ENCODE peak calls at places on chromosomes 1 and 21, in eight cellular contexts. One of them, this sample, is unnamed.

GRCh38 chr21:43681650-43682049 is 22.3 kb downstream of the RRP1B start:
- DNase-seq in memory B cell: no peak
- DNase-seq in GM04503: no peak
- DNase-seq in NCI-H1105 treated with DMSO at 0.1 percent for 48 hours: no peak
- DNase-seq in K562: no peak
- DNase-seq in nephron progenitor cell: no peak
- DNase-seq in Daoy: no peak
- DNase-seq in skeletal muscle cell: no peak
- DNase-seq in this sample: no peak

GRCh38 chr1:151720974-151721787 is at the start of gene RIIAD1:
- DNase-seq in NCI-H1105 treated with DMSO at 0.1 percent for 48 hours: peak; percentile 42
- DNase-seq in skeletal muscle cell: no peak
- DNase-seq in memory B cell: peak; percentile 21
- DNase-seq in K562: peak; percentile 58
- DNase-seq in nephron progenitor cell: peak; percentile 61
- DNase-seq in GM04503: no peak
- DNase-seq in Daoy: peak; percentile 49
- DNase-seq in this sample: no peak

GRCh38 chr1:243254233-243254926 is 701 bp downstream of the CEP170 start:
- DNase-seq in Daoy: peak; percentile 72
- DNase-seq in NCI-H1105 treated with DMSO at 0.1 percent for 48 hours: peak; percentile 43
- DNase-seq in GM04503: peak; percentile 34
- DNase-seq in skeletal muscle cell: no peak
- DNase-seq in K562: peak; percentile 85
- DNase-seq in memory B cell: peak; percentile 18
- DNase-seq in nephron progenitor cell: peak; percentile 61
- DNase-seq in this sample: peak; percentile 13

GRCh38 chr21:37537391-37537996 is 170.9 kb downstream of the DYRK1A start:
- DNase-seq in NCI-H1105 treated with DMSO at 0.1 percent for 48 hours: no peak
- DNase-seq in memory B cell: no peak
- DNase-seq in skeletal muscle cell: no peak
- DNase-seq in K562: no peak
- DNase-seq in GM04503: no peak
- DNase-seq in Daoy: no peak
- DNase-seq in nephron progenitor cell: no peak
- DNase-seq in this sample: no peak

GRCh38 chr1:184627012-184627351 is 127.7 kb downstream of the EDEM3 start:
- DNase-seq in nephron progenitor cell: no peak
- DNase-seq in Daoy: no peak
- DNase-seq in GM04503: no peak
- DNase-seq in memory B cell: no peak
- DNase-seq in skeletal muscle cell: no peak
- DNase-seq in K562: no peak
- DNase-seq in NCI-H1105 treated with DMSO at 0.1 percent for 48 hours: no peak
- DNase-seq in this sample: no peak

GRCh38 chr1:181104042-181104789 is 15.7 kb downstream of the IER5 start:
- DNase-seq in Daoy: no peak
- DNase-seq in memory B cell: no peak
- DNase-seq in NCI-H1105 treated with DMSO at 0.1 percent for 48 hours: no peak
- DNase-seq in nephron progenitor cell: no peak
- DNase-seq in skeletal muscle cell: no peak
- DNase-seq in K562: no peak
- DNase-seq in GM04503: no peak
- DNase-seq in this sample: no peak

GRCh38 chr1:48939828-48940227 is 163.1 kb upstream of the BEND5 start:
- DNase-seq in skeletal muscle cell: no peak
- DNase-seq in NCI-H1105 treated with DMSO at 0.1 percent for 48 hours: no peak
- DNase-seq in K562: no peak
- DNase-seq in GM04503: no peak
- DNase-seq in nephron progenitor cell: no peak
- DNase-seq in Daoy: no peak
- DNase-seq in memory B cell: no peak
- DNase-seq in this sample: no peak

GRCh38 chr1:212466913-212467650 is 34.4 kb downstream of the NENF start:
- DNase-seq in GM04503: no peak
- DNase-seq in NCI-H1105 treated with DMSO at 0.1 percent for 48 hours: no peak
- DNase-seq in Daoy: no peak
- DNase-seq in memory B cell: no peak
- DNase-seq in skeletal muscle cell: no peak
- DNase-seq in nephron progenitor cell: no peak
- DNase-seq in K562: no peak
- DNase-seq in this sample: no peak

GRCh38 chr1:184785529-184785928 is 30.9 kb upstream of the EDEM3 start:
- DNase-seq in Daoy: no peak
- DNase-seq in skeletal muscle cell: no peak
- DNase-seq in NCI-H1105 treated with DMSO at 0.1 percent for 48 hours: no peak
- DNase-seq in nephron progenitor cell: no peak
- DNase-seq in memory B cell: no peak
- DNase-seq in GM04503: no peak
- DNase-seq in K562: no peak
- DNase-seq in this sample: no peak

GRCh38 chr1:26161408-26162219 is 2.7 kb downstream of the FAM110D start:
- DNase-seq in GM04503: no peak
- DNase-seq in NCI-H1105 treated with DMSO at 0.1 percent for 48 hours: peak; percentile 25
- DNase-seq in memory B cell: peak; percentile 17
- DNase-seq in skeletal muscle cell: no peak
- DNase-seq in nephron progenitor cell: peak; percentile 83
- DNase-seq in Daoy: peak; percentile 76
- DNase-seq in K562: peak; percentile 92
- DNase-seq in this sample: no peak

GRCh38 chr1:24725209-24725651 is 20.0 kb upstream of the CLIC4 start:
- DNase-seq in K562: no peak
- DNase-seq in nephron progenitor cell: peak; percentile 34
- DNase-seq in memory B cell: no peak
- DNase-seq in NCI-H1105 treated with DMSO at 0.1 percent for 48 hours: no peak
- DNase-seq in skeletal muscle cell: no peak
- DNase-seq in Daoy: peak; percentile 74
- DNase-seq in GM04503: no peak
- DNase-seq in this sample: no peak

GRCh38 chr1:44661786-44662682 is 12.2 kb downstream of the TMEM53 start:
- DNase-seq in K562: no peak
- DNase-seq in NCI-H1105 treated with DMSO at 0.1 percent for 48 hours: no peak
- DNase-seq in skeletal muscle cell: no peak
- DNase-seq in memory B cell: no peak
- DNase-seq in GM04503: no peak
- DNase-seq in nephron progenitor cell: peak; percentile 64
- DNase-seq in Daoy: no peak
- DNase-seq in this sample: no peak

GRCh38 chr1:220189750-220190347 is 82.4 kb downstream of the RAB3GAP2 start:
- DNase-seq in nephron progenitor cell: no peak
- DNase-seq in GM04503: no peak
- DNase-seq in Daoy: no peak
- DNase-seq in memory B cell: no peak
- DNase-seq in skeletal muscle cell: peak; percentile 1
- DNase-seq in NCI-H1105 treated with DMSO at 0.1 percent for 48 hours: peak; percentile 59
- DNase-seq in K562: peak; percentile 34
- DNase-seq in this sample: no peak

GRCh38 chr1:56477164-56478111 is 101.9 kb downstream of the PLPP3 start:
- DNase-seq in GM04503: no peak
- DNase-seq in skeletal muscle cell: no peak
- DNase-seq in Daoy: peak; percentile 33
- DNase-seq in memory B cell: no peak
- DNase-seq in nephron progenitor cell: peak; percentile 62
- DNase-seq in NCI-H1105 treated with DMSO at 0.1 percent for 48 hours: no peak
- DNase-seq in K562: no peak
- DNase-seq in this sample: no peak

GRCh38 chr1:162165528-162165927 is 96.0 kb downstream of the NOS1AP start:
- DNase-seq in memory B cell: no peak
- DNase-seq in Daoy: no peak
- DNase-seq in NCI-H1105 treated with DMSO at 0.1 percent for 48 hours: peak; percentile 36
- DNase-seq in GM04503: no peak
- DNase-seq in nephron progenitor cell: no peak
- DNase-seq in K562: no peak
- DNase-seq in skeletal muscle cell: no peak
- DNase-seq in this sample: no peak

GRCh38 chr1:51627672-51628071 is 10.8 kb downstream of the OSBPL9 start:
- DNase-seq in skeletal muscle cell: peak; percentile 31
- DNase-seq in memory B cell: no peak
- DNase-seq in GM04503: no peak
- DNase-seq in NCI-H1105 treated with DMSO at 0.1 percent for 48 hours: no peak
- DNase-seq in nephron progenitor cell: no peak
- DNase-seq in Daoy: peak; percentile 38
- DNase-seq in K562: peak; percentile 63
- DNase-seq in this sample: no peak

GRCh38 chr1:153795325-153795837 is 20.2 kb downstream of the SLC27A3 start:
- DNase-seq in nephron progenitor cell: no peak
- DNase-seq in NCI-H1105 treated with DMSO at 0.1 percent for 48 hours: no peak
- DNase-seq in skeletal muscle cell: no peak
- DNase-seq in K562: no peak
- DNase-seq in memory B cell: no peak
- DNase-seq in Daoy: no peak
- DNase-seq in GM04503: no peak
- DNase-seq in this sample: no peak

GRCh38 chr21:46153259-46154154 is 1.9 kb downstream of the FTCD start:
- DNase-seq in GM04503: no peak
- DNase-seq in skeletal muscle cell: no peak
- DNase-seq in memory B cell: no peak
- DNase-seq in nephron progenitor cell: peak; percentile 83
- DNase-seq in K562: peak; percentile 95
- DNase-seq in Daoy: peak; percentile 69
- DNase-seq in NCI-H1105 treated with DMSO at 0.1 percent for 48 hours: no peak
- DNase-seq in this sample: peak; percentile 1

GRCh38 chr1:36160949-36161485 is 5.1 kb downstream of the MAP7D1 start:
- DNase-seq in Daoy: peak; percentile 90
- DNase-seq in skeletal muscle cell: no peak
- DNase-seq in GM04503: no peak
- DNase-seq in K562: peak; percentile 72
- DNase-seq in nephron progenitor cell: peak; percentile 63
- DNase-seq in memory B cell: no peak
- DNase-seq in NCI-H1105 treated with DMSO at 0.1 percent for 48 hours: no peak
- DNase-seq in this sample: no peak

GRCh38 chr1:198520524-198521254 is 19.8 kb downstream of the ATP6V1G3 start:
- DNase-seq in GM04503: no peak
- DNase-seq in Daoy: no peak
- DNase-seq in skeletal muscle cell: no peak
- DNase-seq in memory B cell: no peak
- DNase-seq in NCI-H1105 treated with DMSO at 0.1 percent for 48 hours: no peak
- DNase-seq in K562: no peak
- DNase-seq in nephron progenitor cell: no peak
- DNase-seq in this sample: no peak

GRCh38 chr1:161994153-161994814 is 29.4 kb downstream of the OLFML2B start:
- DNase-seq in Daoy: no peak
- DNase-seq in K562: no peak
- DNase-seq in GM04503: no peak
- DNase-seq in memory B cell: no peak
- DNase-seq in skeletal muscle cell: no peak
- DNase-seq in NCI-H1105 treated with DMSO at 0.1 percent for 48 hours: no peak
- DNase-seq in nephron progenitor cell: no peak
- DNase-seq in this sample: no peak

GRCh38 chr1:205631010-205631726 is 643 bp downstream of the ELK4 start:
- DNase-seq in Daoy: peak; percentile 90
- DNase-seq in NCI-H1105 treated with DMSO at 0.1 percent for 48 hours: peak; percentile 88
- DNase-seq in nephron progenitor cell: peak; percentile 79
- DNase-seq in GM04503: no peak
- DNase-seq in skeletal muscle cell: peak; percentile 28
- DNase-seq in memory B cell: peak; percentile 70
- DNase-seq in K562: peak; percentile 91
- DNase-seq in this sample: no peak

GRCh38 chr1:15617874-15618684 is 821 bp downstream of the DDI2 start:
- DNase-seq in memory B cell: no peak
- DNase-seq in skeletal muscle cell: no peak
- DNase-seq in nephron progenitor cell: no peak
- DNase-seq in NCI-H1105 treated with DMSO at 0.1 percent for 48 hours: peak; percentile 41
- DNase-seq in Daoy: peak; percentile 45
- DNase-seq in GM04503: no peak
- DNase-seq in K562: peak; percentile 63
- DNase-seq in this sample: peak; percentile 14

GRCh38 chr1:83693409-83694126 is 305.4 kb downstream of the TTLL7 start:
- DNase-seq in memory B cell: no peak
- DNase-seq in skeletal muscle cell: no peak
- DNase-seq in nephron progenitor cell: no peak
- DNase-seq in NCI-H1105 treated with DMSO at 0.1 percent for 48 hours: no peak
- DNase-seq in Daoy: peak; percentile 18
- DNase-seq in GM04503: no peak
- DNase-seq in K562: no peak
- DNase-seq in this sample: no peak

GRCh38 chr1:42334240-42335049 is 590 bp downstream of the FOXJ3 start:
- DNase-seq in Daoy: peak; percentile 78
- DNase-seq in NCI-H1105 treated with DMSO at 0.1 percent for 48 hours: peak; percentile 43
- DNase-seq in nephron progenitor cell: no peak
- DNase-seq in skeletal muscle cell: no peak
- DNase-seq in memory B cell: no peak
- DNase-seq in K562: peak; percentile 77
- DNase-seq in GM04503: no peak
- DNase-seq in this sample: peak; percentile 4

GRCh38 chr1:55631508-55631907 is 416.3 kb upstream of the USP24 start:
- DNase-seq in NCI-H1105 treated with DMSO at 0.1 percent for 48 hours: no peak
- DNase-seq in K562: no peak
- DNase-seq in skeletal muscle cell: no peak
- DNase-seq in GM04503: peak; percentile 51
- DNase-seq in Daoy: no peak
- DNase-seq in memory B cell: no peak
- DNase-seq in nephron progenitor cell: no peak
- DNase-seq in this sample: no peak